ENCODE peak calls at places on chromosome 12, in six cellular contexts. L is stromal cell of bone marrow; A is glomerular endothelial cell; U is activated CD8-positive, alpha-beta memory T cell treated with anti-CD3 and anti-CD28 coated beads, Interleukin-2, amount 50 U/mL, for 4 hours; R is progenitor cell of endocrine pancreas; I is aorta. O is an unnamed sample.
A peak's percentile ranks its signal among the peaks of the same experiment; 100 is the strongest.

GRCh38 chr12:81167694-81168093 is 89.8 kb downstream of the ACSS3 start:
- DNase-seq in L (no peak), A (peak; percentile 7), U (no peak), R (no peak), I (no peak), O (no peak)

GRCh38 chr12:105672171-105672570 is 341.7 kb downstream of the C12orf75 start:
- DNase-seq in L (no peak), A (no peak), U (no peak), R (no peak), I (no peak), O (no peak)

GRCh38 chr12:28032811-28033537 is 60.4 kb upstream of the PTHLH start:
- DNase-seq in L (no peak), A (no peak), U (no peak), R (no peak), I (no peak), O (no peak)

GRCh38 chr12:103181366-103182152 is 224.1 kb downstream of the ASCL1 start:
- DNase-seq in L (no peak), A (no peak), U (no peak), R (no peak), I (no peak), O (no peak)

GRCh38 chr12:29081101-29081500 is 68.0 kb upstream of the FAR2 start:
- DNase-seq in L (no peak), A (no peak), U (no peak), R (no peak), I (no peak), O (peak; percentile 4)

GRCh38 chr12:22121224-22121623 is 75.2 kb downstream of the CMAS start:
- DNase-seq in L (no peak), A (no peak), U (no peak), R (no peak), I (no peak), O (no peak)

GRCh38 chr12:42213954-42214426 is 24.1 kb downstream of the YAF2 start:
- DNase-seq in L (no peak), A (no peak), U (no peak), R (no peak), I (no peak), O (peak; percentile 31)

GRCh38 chr12:109768901-109769670 is 55.5 kb downstream of the FAM222A start:
- DNase-seq in L (no peak), A (no peak), U (no peak), R (no peak), I (peak; percentile 67), O (no peak)

GRCh38 chr12:8052679-8053078 is 13.5 kb downstream of the C3AR1 start:
- DNase-seq in L (no peak), A (no peak), U (no peak), R (no peak), I (no peak), O (no peak)